ENCODE peak calls at places on chromosome 1, in four cellular contexts. J, D, S and Q are unnamed samples.

GRCh38 chr1:226630592-226630991 is 82.0 kb downstream of the STUM start:
- DNase-seq in J (no peak), S (no peak), D (no peak), Q (no peak)

GRCh38 chr1:8506447-8506846 is 188.5 kb downstream of the SLC45A1 start:
- DNase-seq in J (no peak), D (no peak), S (no peak), Q (no peak)

GRCh38 chr1:64616039-64616438 is 128.8 kb upstream of the RAVER2 start:
- DNase-seq in S (no peak), J (no peak), D (no peak), Q (no peak)

GRCh38 chr1:84300991-84301758 is at the start of gene SAMD13:
- DNase-seq in S (no peak), D (peak; percentile 41), J (no peak), Q (peak; percentile 76)

GRCh38 chr1:46520063-46520911 is 30.7 kb downstream of the DMBX1 start:
- DNase-seq in J (no peak), S (no peak), D (no peak), Q (peak; percentile 76)

GRCh38 chr1:147585640-147586383 is 44.5 kb downstream of the BCL9 start:
- DNase-seq in D (no peak), J (no peak), S (no peak), Q (no peak)

GRCh38 chr1:194062526-194062925 is 876.1 kb upstream of the B3GALT2 start:
- DNase-seq in J (no peak), S (no peak), D (no peak), Q (no peak)

GRCh38 chr1:201515895-201516294 is 9.0 kb upstream of the CSRP1 start:
- DNase-seq in D (no peak), S (no peak), J (no peak), Q (no peak)

GRCh38 chr1:224914292-224914900 is 15.1 kb upstream of the DNAH14 start:
- DNase-seq in J (no peak), D (no peak), S (no peak), Q (no peak)

GRCh38 chr1:65440915-65441314 is 20.4 kb downstream of the LEPR start:
- DNase-seq in J (no peak), D (no peak), S (no peak), Q (no peak)

GRCh38 chr1:166905136-166905535 is 29.1 kb upstream of the TADA1 start:
- DNase-seq in S (no peak), J (no peak), D (no peak), Q (no peak)

GRCh38 chr1:98783821-98784220 is 122.3 kb downstream of the SNX7 start:
- DNase-seq in S (no peak), J (no peak), D (no peak), Q (no peak)

GRCh38 chr1:151221616-151222015 is 23.3 kb downstream of the PIP5K1A start:
- DNase-seq in D (no peak), J (no peak), S (no peak), Q (peak; percentile 26)

GRCh38 chr1:112517231-112517630 is 8.5 kb downstream of the WNT2B start:
- DNase-seq in D (no peak), S (no peak), J (no peak), Q (no peak)